ENCODE peak calls at places on chromosomes 5 and 9, in six cellular contexts. One of them, this sample, is unnamed. For H3K27me3, the result is how much of the 10 kb centered on the place peaks cover.

GRCh38 chr5:74063821-74064598 is 438.0 kb downstream of the ARHGEF28 start:
- DNase-seq in IMR-90: peak
- DNase-seq in body of pancreas: no peak
- DNase-seq in spleen: no peak
- DNase-seq in psoas muscle: no peak
- DNase-seq in H7: no peak
- DNase-seq in this sample: peak

GRCh38 chr5:96870094-96871021 is 5.9 kb upstream of the ERAP2 start:
- DNase-seq in H7: no peak
- DNase-seq in IMR-90: no peak
- DNase-seq in body of pancreas: no peak
- DNase-seq in spleen: no peak
- DNase-seq in psoas muscle: no peak
- DNase-seq in this sample: peak

GRCh38 chr5:168324864-168325615 is 33.6 kb downstream of the WWC1 start:
- DNase-seq in H7: no peak
- DNase-seq in spleen: peak
- DNase-seq in IMR-90: no peak
- DNase-seq in psoas muscle: no peak
- DNase-seq in body of pancreas: peak
- DNase-seq in this sample: peak

GRCh38 chr5:135396459-135397055 is 2.5 kb downstream of the MACROH2A1 start:
- DNase-seq in body of pancreas: no peak
- DNase-seq in H7: no peak
- DNase-seq in IMR-90: no peak
- DNase-seq in spleen: no peak
- DNase-seq in psoas muscle: no peak
- DNase-seq in this sample: peak

GRCh38 chr5:41012318-41012717 is 58.8 kb downstream of the MROH2B start:
- DNase-seq in IMR-90: no peak
- DNase-seq in psoas muscle: no peak
- DNase-seq in H7: no peak
- DNase-seq in body of pancreas: no peak
- DNase-seq in spleen: no peak
- DNase-seq in this sample: no peak

GRCh38 chr5:88666761-88667186 is 216.2 kb downstream of the MEF2C start:
- DNase-seq in spleen: no peak
- DNase-seq in psoas muscle: no peak
- DNase-seq in H7: peak
- DNase-seq in body of pancreas: no peak
- DNase-seq in IMR-90: peak
- DNase-seq in this sample: no peak

GRCh38 chr5:7043797-7044196 is 330.6 kb downstream of the TENT4A start:
- DNase-seq in spleen: no peak
- DNase-seq in body of pancreas: no peak
- DNase-seq in IMR-90: no peak
- DNase-seq in H7: no peak
- DNase-seq in psoas muscle: no peak
- DNase-seq in this sample: no peak

GRCh38 chr5:9699681-9700080 is 69.5 kb upstream of the TAS2R1 start:
- DNase-seq in IMR-90: peak
- DNase-seq in spleen: no peak
- DNase-seq in body of pancreas: no peak
- DNase-seq in psoas muscle: no peak
- DNase-seq in H7: no peak
- DNase-seq in this sample: no peak

GRCh38 chr9:71680189-71680983 is 87.9 kb downstream of the CEMIP2 start:
- DNase-seq in H7: no peak
- DNase-seq in IMR-90: peak
- DNase-seq in body of pancreas: no peak
- DNase-seq in psoas muscle: no peak
- DNase-seq in spleen: no peak
- DNase-seq in this sample: peak

GRCh38 chr5:132203464-132203818 is 24.2 kb downstream of the P4HA2 start:
- DNase-seq in H7: no peak
- DNase-seq in body of pancreas: no peak
- DNase-seq in psoas muscle: no peak
- DNase-seq in IMR-90: peak
- DNase-seq in spleen: no peak
- DNase-seq in this sample: peak

GRCh38 chr5:132204330-132204729 is 23.3 kb downstream of the P4HA2 start:
- DNase-seq in psoas muscle: no peak
- DNase-seq in body of pancreas: no peak
- DNase-seq in IMR-90: no peak
- DNase-seq in H7: no peak
- DNase-seq in spleen: no peak
- DNase-seq in this sample: no peak

GRCh38 chr5:132203916-132204315 is 23.7 kb downstream of the P4HA2 start:
- DNase-seq in psoas muscle: no peak
- DNase-seq in IMR-90: no peak
- DNase-seq in H7: no peak
- DNase-seq in body of pancreas: no peak
- DNase-seq in spleen: no peak
- DNase-seq in this sample: no peak

GRCh38 chr5:132205385-132206125 is 22.1 kb downstream of the P4HA2 start:
- DNase-seq in H7: no peak
- DNase-seq in psoas muscle: no peak
- DNase-seq in IMR-90: peak
- DNase-seq in body of pancreas: peak
- DNase-seq in spleen: no peak
- DNase-seq in this sample: no peak

DNA sequence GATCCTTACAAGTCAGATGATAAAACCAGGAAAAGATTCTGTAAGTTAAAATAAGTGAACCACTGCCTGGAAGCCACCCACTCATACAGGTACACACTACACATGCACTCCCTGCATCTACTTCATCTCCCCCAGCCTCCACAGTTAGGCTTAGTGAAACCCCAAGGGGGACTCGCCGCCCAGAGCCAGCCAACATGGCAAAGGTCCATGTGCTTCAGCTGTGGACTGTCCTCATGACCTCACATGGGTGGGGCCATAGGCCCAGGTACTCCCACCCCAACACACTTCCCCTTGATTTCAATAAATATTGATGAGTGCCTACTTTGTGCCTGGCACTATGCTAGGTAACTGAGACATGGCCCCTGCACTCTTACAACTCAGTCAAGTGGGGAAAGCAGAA is 22.9 kb downstream of the P4HA2 start:
- DNase-seq in H7: no peak
- DNase-seq in spleen: no peak
- DNase-seq in psoas muscle: no peak
- DNase-seq in body of pancreas: no peak
- DNase-seq in IMR-90: no peak
- DNase-seq in this sample: no peak
- H3K4me3 ChIP-seq in H7: no peak
- H3K4me3 ChIP-seq in spleen: no peak
- H3K4me3 ChIP-seq in psoas muscle: no peak
- H3K4me3 ChIP-seq in body of pancreas: no peak
- H3K4me3 ChIP-seq in IMR-90: no peak
- H3K4me3 ChIP-seq in this sample: no peak

GRCh38 chr5:170478306-170478705 is 25.5 kb upstream of the KCNIP1 start:
- DNase-seq in H7: peak
- DNase-seq in spleen: no peak
- DNase-seq in IMR-90: no peak
- DNase-seq in psoas muscle: no peak
- DNase-seq in body of pancreas: no peak
- DNase-seq in this sample: no peak
- H3K27me3 ChIP-seq in H7: under half
- H3K27me3 ChIP-seq in spleen: under half
- H3K27me3 ChIP-seq in IMR-90: under half
- H3K27me3 ChIP-seq in psoas muscle: under half
- H3K27me3 ChIP-seq in body of pancreas: under half
- H3K27me3 ChIP-seq in this sample: under half

GRCh38 chr9:32783168-32783891 is at the start of gene TMEM215:
- DNase-seq in spleen: peak
- DNase-seq in H7: peak
- DNase-seq in body of pancreas: no peak
- DNase-seq in IMR-90: no peak
- DNase-seq in psoas muscle: peak
- DNase-seq in this sample: no peak
- H3K4me3 ChIP-seq in spleen: peak
- H3K4me3 ChIP-seq in H7: peak
- H3K4me3 ChIP-seq in body of pancreas: no peak
- H3K4me3 ChIP-seq in IMR-90: no peak
- H3K4me3 ChIP-seq in psoas muscle: peak
- H3K4me3 ChIP-seq in this sample: no peak

GRCh38 chr5:1785984-1786383 is 13.7 kb downstream of the MRPL36 start:
- DNase-seq in H7: peak
- DNase-seq in psoas muscle: peak
- DNase-seq in IMR-90: no peak
- DNase-seq in body of pancreas: no peak
- DNase-seq in spleen: peak
- DNase-seq in this sample: no peak

GRCh38 chr5:1782385-1783213 is 17.0 kb downstream of the MRPL36 start:
- DNase-seq in spleen: peak
- DNase-seq in H7: no peak
- DNase-seq in body of pancreas: no peak
- DNase-seq in IMR-90: no peak
- DNase-seq in psoas muscle: peak
- DNase-seq in this sample: no peak

GRCh38 chr5:1783214-1783551 is 16.5 kb downstream of the MRPL36 start:
- DNase-seq in psoas muscle: peak
- DNase-seq in H7: no peak
- DNase-seq in IMR-90: no peak
- DNase-seq in spleen: peak
- DNase-seq in body of pancreas: no peak
- DNase-seq in this sample: no peak

GRCh38 chr5:1785062-1785461 is 14.6 kb downstream of the MRPL36 start:
- DNase-seq in H7: no peak
- DNase-seq in body of pancreas: no peak
- DNase-seq in IMR-90: no peak
- DNase-seq in psoas muscle: peak
- DNase-seq in spleen: peak
- DNase-seq in this sample: no peak

GRCh38 chr5:1784197-1785050 is 15.2 kb downstream of the MRPL36 start:
- DNase-seq in H7: peak
- DNase-seq in psoas muscle: peak
- DNase-seq in body of pancreas: no peak
- DNase-seq in spleen: peak
- DNase-seq in IMR-90: no peak
- DNase-seq in this sample: no peak
- H3K27me3 ChIP-seq in H7: under half
- H3K27me3 ChIP-seq in psoas muscle: under half
- H3K27me3 ChIP-seq in body of pancreas: under half
- H3K27me3 ChIP-seq in spleen: under half
- H3K27me3 ChIP-seq in IMR-90: under half
- H3K27me3 ChIP-seq in this sample: under half

GRCh38 chr5:170105643-170106611 is at the start of gene FOXI1:
- DNase-seq in psoas muscle: no peak
- DNase-seq in IMR-90: no peak
- DNase-seq in spleen: no peak
- DNase-seq in body of pancreas: no peak
- DNase-seq in H7: peak
- DNase-seq in this sample: no peak
- H3K4me3 ChIP-seq in psoas muscle: no peak
- H3K4me3 ChIP-seq in IMR-90: no peak
- H3K4me3 ChIP-seq in spleen: no peak
- H3K4me3 ChIP-seq in body of pancreas: no peak
- H3K4me3 ChIP-seq in H7: no peak
- H3K4me3 ChIP-seq in this sample: no peak